ENCODE peak calls at places on chromosomes 5 and 9, in seven cellular contexts. One of them, this sample, is unnamed.

GRCh38 chr5:72035831-72036230 is 71.4 kb upstream of the MAP1B start:
- DNase-seq in effector memory CD8-positive, alpha-beta T cell: no peak
- DNase-seq in mammary epithelial cell: no peak
- DNase-seq in GM03348: no peak
- DNase-seq in NCI-H1105 treated with DMSO at 0.1 percent for 48 hours: no peak
- DNase-seq in kidney epithelial cell: no peak
- DNase-seq in BJ: no peak
- DNase-seq in this sample: no peak

GRCh38 chr9:21592063-21592338 is 109.9 kb upstream of the IFNE start:
- DNase-seq in effector memory CD8-positive, alpha-beta T cell: no peak
- DNase-seq in mammary epithelial cell: no peak
- DNase-seq in GM03348: no peak
- DNase-seq in NCI-H1105 treated with DMSO at 0.1 percent for 48 hours: no peak
- DNase-seq in kidney epithelial cell: no peak
- DNase-seq in BJ: no peak
- DNase-seq in this sample: no peak

GRCh38 chr5:130333089-130333488 is 428.8 kb downstream of the CHSY3 start:
- DNase-seq in effector memory CD8-positive, alpha-beta T cell: no peak
- DNase-seq in mammary epithelial cell: peak; percentile 79
- DNase-seq in GM03348: peak; percentile 4
- DNase-seq in NCI-H1105 treated with DMSO at 0.1 percent for 48 hours: no peak
- DNase-seq in kidney epithelial cell: peak; percentile 59
- DNase-seq in BJ: peak; percentile 12
- DNase-seq in this sample: no peak

GRCh38 chr9:126366366-126367011 is 39.9 kb downstream of the MVB12B start:
- DNase-seq in effector memory CD8-positive, alpha-beta T cell: no peak
- DNase-seq in mammary epithelial cell: no peak
- DNase-seq in GM03348: peak; percentile 41
- DNase-seq in NCI-H1105 treated with DMSO at 0.1 percent for 48 hours: peak; percentile 18
- DNase-seq in kidney epithelial cell: no peak
- DNase-seq in BJ: no peak
- DNase-seq in this sample: no peak

GRCh38 chr9:83933804-83934203 is 12.6 kb upstream of the KIF27 start:
- DNase-seq in effector memory CD8-positive, alpha-beta T cell: no peak
- DNase-seq in mammary epithelial cell: no peak
- DNase-seq in GM03348: no peak
- DNase-seq in NCI-H1105 treated with DMSO at 0.1 percent for 48 hours: no peak
- DNase-seq in kidney epithelial cell: no peak
- DNase-seq in BJ: no peak
- DNase-seq in this sample: no peak

GRCh38 chr9:91305596-91305995 is 56.1 kb downstream of the AUH start:
- DNase-seq in effector memory CD8-positive, alpha-beta T cell: no peak
- DNase-seq in mammary epithelial cell: peak; percentile 33
- DNase-seq in GM03348: no peak
- DNase-seq in NCI-H1105 treated with DMSO at 0.1 percent for 48 hours: no peak
- DNase-seq in kidney epithelial cell: no peak
- DNase-seq in BJ: no peak
- DNase-seq in this sample: no peak

GRCh38 chr5:139660105-139660915 is 12.2 kb downstream of the CXXC5 start:
- DNase-seq in effector memory CD8-positive, alpha-beta T cell: no peak
- DNase-seq in mammary epithelial cell: peak; percentile 76
- DNase-seq in GM03348: peak; percentile 56
- DNase-seq in NCI-H1105 treated with DMSO at 0.1 percent for 48 hours: no peak
- DNase-seq in kidney epithelial cell: no peak
- DNase-seq in BJ: no peak
- DNase-seq in this sample: peak; percentile 67

GRCh38 chr5:17235736-17236330 is 18.4 kb downstream of the BASP1 start:
- DNase-seq in effector memory CD8-positive, alpha-beta T cell: no peak
- DNase-seq in mammary epithelial cell: no peak
- DNase-seq in GM03348: peak; percentile 41
- DNase-seq in NCI-H1105 treated with DMSO at 0.1 percent for 48 hours: no peak
- DNase-seq in kidney epithelial cell: no peak
- DNase-seq in BJ: no peak
- DNase-seq in this sample: no peak

GRCh38 chr9:120894404-120895226 is 17.6 kb upstream of the PHF19 start:
- DNase-seq in effector memory CD8-positive, alpha-beta T cell: no peak
- DNase-seq in mammary epithelial cell: no peak
- DNase-seq in GM03348: peak; percentile 82
- DNase-seq in NCI-H1105 treated with DMSO at 0.1 percent for 48 hours: no peak
- DNase-seq in kidney epithelial cell: no peak
- DNase-seq in BJ: no peak
- DNase-seq in this sample: peak; percentile 71

GRCh38 chr5:53902524-53902923 is 342.1 kb downstream of the NDUFS4 start:
- DNase-seq in effector memory CD8-positive, alpha-beta T cell: no peak
- DNase-seq in mammary epithelial cell: no peak
- DNase-seq in GM03348: no peak
- DNase-seq in NCI-H1105 treated with DMSO at 0.1 percent for 48 hours: no peak
- DNase-seq in kidney epithelial cell: no peak
- DNase-seq in BJ: no peak
- DNase-seq in this sample: no peak

GRCh38 chr9:107739601-107740082 is 250.1 kb upstream of the KLF4 start:
- DNase-seq in effector memory CD8-positive, alpha-beta T cell: no peak
- DNase-seq in mammary epithelial cell: peak; percentile 73
- DNase-seq in GM03348: peak; percentile 37
- DNase-seq in NCI-H1105 treated with DMSO at 0.1 percent for 48 hours: peak; percentile 20
- DNase-seq in kidney epithelial cell: no peak
- DNase-seq in BJ: no peak
- DNase-seq in this sample: no peak

GRCh38 chr5:132419517-132420468 is 50.3 kb downstream of the SLC22A5 start:
- DNase-seq in effector memory CD8-positive, alpha-beta T cell: peak; percentile 50
- DNase-seq in mammary epithelial cell: peak; percentile 48
- DNase-seq in GM03348: peak; percentile 92
- DNase-seq in NCI-H1105 treated with DMSO at 0.1 percent for 48 hours: peak; percentile 70
- DNase-seq in kidney epithelial cell: no peak
- DNase-seq in BJ: no peak
- DNase-seq in this sample: peak; percentile 90